ENCODE peak calls at places on chromosomes 6 and 20, in four cellular contexts. Q is effector memory CD4-positive, alpha-beta T cell; W is tibial artery; U is ovary. K is an unnamed sample.

GRCh38 chr20:44841955-44842354 is 31.6 kb upstream of the RIMS4 start:
- DNase-seq in U (no peak), W (no peak), Q (no peak), K (no peak)

GRCh38 chr20:25356294-25356933 is 34.2 kb downstream of the ABHD12 start:
- DNase-seq in U (no peak), W (no peak), Q (no peak), K (no peak)

GRCh38 chr20:44594730-44595129 is 12.4 kb downstream of the PKIG start:
- DNase-seq in W (peak), Q (no peak), U (no peak), K (no peak)

GRCh38 chr6:35478259-35478658 is 10.1 kb downstream of the RPL10A start:
- DNase-seq in W (no peak), U (no peak), Q (no peak), K (no peak)

GRCh38 chr20:60484316-60484715 is 526.1 kb downstream of the CDH26 start:
- DNase-seq in Q (no peak), W (no peak), U (no peak), K (no peak)

GRCh38 chr6:168648240-168648639 is 207.3 kb downstream of the SMOC2 start:
- DNase-seq in U (no peak), Q (no peak), W (no peak), K (no peak)

GRCh38 chr6:105428342-105428957 is 25.6 kb upstream of the PREP start:
- DNase-seq in U (no peak), W (peak), Q (no peak), K (no peak)

GRCh38 chr6:44489912-44490604 is 102.6 kb downstream of the CDC5L start:
- DNase-seq in Q (no peak), U (peak), W (peak), K (no peak)

GRCh38 chr6:68635706-68636513 is 828 bp downstream of the ADGRB3 start:
- DNase-seq in Q (no peak), W (peak), U (peak), K (no peak)

GRCh38 chr6:77462359-77463307 is 658 bp downstream of the HTR1B start:
- DNase-seq in W (no peak), Q (no peak), U (no peak), K (no peak)

GRCh38 chr6:130355572-130355971 is 10.2 kb upstream of the TMEM200A start:
- DNase-seq in Q (no peak), U (no peak), W (no peak), K (no peak)

GRCh38 chr6:30683137-30683979 is 3.1 kb downstream of the PPP1R18 start:
- DNase-seq in U (no peak), Q (no peak), W (no peak), K (no peak)

GRCh38 chr20:20003088-20003954 is 13.8 kb upstream of the NAA20 start:
- DNase-seq in U (no peak), Q (no peak), W (peak), K (no peak)

GRCh38 chr20:24018796-24019195 is 30.2 kb upstream of the GGTLC1 start:
- DNase-seq in U (no peak), W (no peak), Q (no peak), K (no peak)

GRCh38 chr6:167937948-167938911 is 59.2 kb upstream of the KIF25 start:
- DNase-seq in U (no peak), W (no peak), Q (no peak), K (no peak)

GRCh38 chr20:21208999-21209398 is 83.1 kb downstream of the KIZ start:
- DNase-seq in W (no peak), Q (no peak), U (no peak), K (no peak)

GRCh38 chr6:139853302-139853992 is 479.0 kb upstream of the CITED2 start:
- DNase-seq in W (no peak), Q (no peak), U (no peak), K (no peak)

GRCh38 chr6:139967497-139967896 is 593.0 kb upstream of the CITED2 start:
- DNase-seq in W (no peak), Q (no peak), U (no peak), K (no peak)

GRCh38 chr6:16450821-16451220 is 212.4 kb downstream of the GMPR start:
- DNase-seq in Q (no peak), W (no peak), U (no peak), K (no peak)

GRCh38 chr6:27720607-27721580 is 191.3 kb downstream of the OR2B2 start:
- DNase-seq in Q (no peak), W (no peak), U (no peak), K (no peak)

GRCh38 chr6:89047473-89047872 is 33.1 kb upstream of the PNRC1 start:
- DNase-seq in W (no peak), U (no peak), Q (no peak), K (no peak)

GRCh38 chr6:146361367-146361924 is 182.2 kb upstream of the RAB32 start:
- DNase-seq in W (no peak), Q (no peak), U (no peak), K (no peak)

GRCh38 chr6:97203343-97203742 is 79.7 kb downstream of the MMS22L start:
- DNase-seq in Q (no peak), U (no peak), W (no peak), K (no peak)

GRCh38 chr6:140811642-140812041 is 1321.1 kb upstream of the GJE1 start:
- DNase-seq in Q (no peak), U (no peak), W (no peak), K (no peak)

GRCh38 chr6:39312912-39313525 is 1.2 kb downstream of the KCNK17 start:
- DNase-seq in Q (no peak), U (no peak), W (no peak), K (no peak)
- H3K4me3 ChIP-seq in Q (no peak), U (peak), W (peak), K (no peak)

GRCh38 chr20:62202676-62203377 is 17.3 kb downstream of the HRH3 start:
- DNase-seq in Q (no peak), U (no peak), W (no peak), K (no peak)
- H3K4me3 ChIP-seq in Q (no peak), U (no peak), W (no peak), K (no peak)

DNA sequence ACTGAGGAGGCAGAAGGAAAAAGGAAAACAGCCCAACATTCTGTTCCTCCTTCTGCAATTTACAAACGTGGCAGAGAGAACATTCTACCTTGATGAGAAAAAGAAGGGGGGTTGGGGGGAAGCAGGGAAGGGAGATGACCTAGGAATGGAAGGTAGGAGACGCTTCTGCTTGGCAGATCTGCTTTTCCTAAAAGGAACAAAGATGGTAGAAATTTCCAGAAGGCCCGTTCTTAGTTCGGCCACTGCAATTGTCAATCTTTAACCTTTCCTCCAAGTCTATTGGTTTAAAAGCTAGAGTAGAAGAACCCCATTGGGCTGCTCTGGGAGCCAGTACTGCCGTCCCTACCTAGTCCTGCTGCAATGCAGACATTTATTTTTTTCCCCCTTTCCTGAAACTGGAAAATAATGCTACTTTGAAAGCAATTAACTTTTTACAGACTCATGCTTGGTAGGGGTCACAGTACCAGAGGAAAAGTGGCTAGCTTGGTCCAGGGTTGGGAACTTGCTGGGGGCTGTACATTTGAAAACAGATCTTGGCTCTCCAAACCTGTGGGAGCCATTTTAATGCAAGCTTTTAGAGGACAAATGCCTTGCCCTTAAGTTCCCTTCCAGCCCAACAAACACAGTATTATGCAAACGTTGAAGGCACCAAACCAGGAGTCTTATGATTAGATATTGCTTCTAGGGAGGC is 2.7 kb downstream of the ZMYND8 start:
- DNase-seq in U (no peak), Q (no peak), W (no peak), K (no peak)
- H3K4me3 ChIP-seq in U (no peak), Q (peak), W (no peak), K (peak)

DNA sequence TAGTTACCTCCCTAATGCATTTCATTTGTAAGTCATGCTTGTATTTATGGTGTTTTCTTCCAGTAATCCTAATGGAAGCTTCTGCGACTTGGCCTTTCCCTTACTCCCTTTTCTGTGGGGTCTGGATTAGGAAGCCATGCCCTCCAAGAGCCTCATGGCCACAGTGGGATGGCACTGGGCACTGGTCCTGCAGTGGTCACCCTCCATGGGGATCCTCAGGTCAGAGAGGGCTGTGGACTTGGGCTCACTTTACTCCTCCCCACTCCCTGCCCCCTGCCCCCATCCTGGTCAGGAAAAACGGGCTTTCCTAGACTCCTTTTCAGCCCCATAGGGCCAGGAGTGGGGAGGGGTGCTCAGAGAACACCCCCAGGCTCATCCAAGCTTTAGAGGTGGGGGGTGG is 49.9 kb downstream of the EBF4 start:
- DNase-seq in W (no peak), U (no peak), Q (no peak), K (no peak)
- H3K4me3 ChIP-seq in W (no peak), U (no peak), Q (no peak), K (no peak)

K was measured in CD8-positive, alpha-beta memory T cell.